ENCODE peak calls at places on chromosomes 2 and 18, in seven cellular contexts. X is cardiac muscle cell, W is neural progenitor cell, F is breast epithelium, D is lung, V is AG04450, L is Panc1. E is an unnamed sample.

GRCh38 chr2:81324046-81324445 is 1019.5 kb upstream of the LRRTM1 start:
- DNase-seq in X (peak), W (peak), F (no peak), D (no peak), V (no peak), L (no peak), E (peak)

GRCh38 chr18:79361766-79362522 is 33.8 kb upstream of the NFATC1 start:
- DNase-seq in X (no peak), W (no peak), F (no peak), D (no peak), V (peak), L (peak), E (no peak)

GRCh38 chr2:44768438-44769236 is 172.9 kb upstream of the SIX3 start:
- DNase-seq in X (no peak), W (peak), F (no peak), D (no peak), V (no peak), L (no peak), E (no peak)

GRCh38 chr2:33123216-33123615 is 176.5 kb downstream of the LTBP1 start:
- DNase-seq in X (no peak), W (no peak), F (no peak), D (no peak), V (no peak), L (no peak), E (no peak)

GRCh38 chr18:2587788-2588187 is 16.4 kb downstream of the NDC80 start:
- DNase-seq in X (no peak), W (no peak), F (no peak), D (no peak), V (no peak), L (no peak), E (no peak)

GRCh38 chr18:55385770-55386169 is 202.2 kb downstream of the TCF4 start:
- DNase-seq in X (no peak), W (no peak), F (no peak), D (no peak), V (no peak), L (no peak), E (peak)

GRCh38 chr2:188725981-188726380 is 248.2 kb upstream of the COL3A1 start:
- DNase-seq in X (peak), W (no peak), F (no peak), D (no peak), V (no peak), L (no peak), E (no peak)

GRCh38 chr2:131064589-131065232 is 28.5 kb downstream of the FAM168B start:
- DNase-seq in X (no peak), W (no peak), F (no peak), D (no peak), V (no peak), L (no peak), E (no peak)

GRCh38 chr2:86825728-86826386 is 35.1 kb upstream of the CD8A start:
- DNase-seq in X (no peak), W (no peak), F (no peak), D (no peak), V (no peak), L (no peak), E (no peak)

GRCh38 chr18:74589021-74589420 is 8.6 kb upstream of the ZNF407 start:
- DNase-seq in X (no peak), W (no peak), F (no peak), D (no peak), V (no peak), L (no peak), E (no peak)

GRCh38 chr18:58586886-58587285 is 42.0 kb downstream of the ALPK2 start:
- DNase-seq in X (no peak), W (no peak), F (no peak), D (no peak), V (no peak), L (no peak), E (no peak)

GRCh38 chr2:128310094-128310716 is 8.5 kb downstream of the HS6ST1 start:
- DNase-seq in X (no peak), W (no peak), F (no peak), D (no peak), V (no peak), L (no peak), E (no peak)

GRCh38 chr2:25590921-25591505 is 82.4 kb downstream of the DTNB start:
- DNase-seq in X (no peak), W (peak), F (no peak), D (no peak), V (no peak), L (no peak), E (no peak)

DNA sequence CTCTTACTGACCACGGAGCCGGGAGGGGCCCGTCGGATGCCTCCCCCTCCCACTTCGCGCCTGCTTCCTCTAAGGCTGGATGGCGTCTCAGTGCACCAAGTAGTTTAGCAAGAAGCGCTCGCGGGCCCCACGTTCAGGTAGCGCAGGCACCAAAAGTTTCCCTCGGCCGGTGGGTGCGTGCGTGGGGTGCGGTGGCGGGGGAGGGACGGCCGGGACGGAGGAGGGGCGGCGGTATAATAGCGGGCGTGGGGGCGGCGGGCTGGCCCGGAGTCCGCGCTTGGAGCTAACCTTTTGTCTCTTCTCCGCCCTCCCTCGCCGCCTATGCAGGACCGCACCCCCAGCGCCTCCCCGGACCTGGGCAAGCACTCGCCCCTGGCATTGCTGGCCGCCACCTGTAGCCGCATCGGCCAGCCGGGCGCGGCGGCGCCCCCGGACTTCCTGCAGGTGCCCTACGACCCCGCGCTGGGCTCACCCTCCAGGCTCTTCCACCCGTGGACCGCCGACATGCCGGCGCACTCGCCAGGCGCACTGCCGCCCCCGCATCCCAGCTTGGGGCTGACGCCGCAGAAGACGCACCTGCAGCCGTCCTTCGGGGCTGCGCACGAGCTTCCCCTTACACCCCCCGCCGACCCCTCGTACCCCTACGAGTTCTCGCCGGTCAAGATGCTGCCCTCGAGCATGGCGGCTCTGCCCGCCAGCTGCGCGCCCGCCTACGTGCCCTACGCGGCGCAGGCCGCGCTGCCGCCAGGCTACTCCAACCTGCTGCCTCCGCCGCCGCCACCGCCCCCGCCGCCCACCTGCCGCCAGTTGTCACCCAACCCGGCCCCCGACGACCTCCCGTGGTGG is 1.0 kb downstream of the SP5 start:
- DNase-seq in X (no peak), W (peak), F (no peak), D (no peak), V (no peak), L (no peak), E (no peak)
- H3K27ac ChIP-seq in X (no peak), W (no peak), F (no peak), D (no peak), V (no peak), L (no peak), E (no peak)

GRCh38 chr2:174490032-174490431 is 3.2 kb upstream of the GPR155 start:
- DNase-seq in X (no peak), W (no peak), F (no peak), D (no peak), V (no peak), L (no peak), E (no peak)
- H3K27ac ChIP-seq in X (no peak), W (no peak), F (no peak), D (no peak), V (no peak), L (no peak), E (no peak)

DNA sequence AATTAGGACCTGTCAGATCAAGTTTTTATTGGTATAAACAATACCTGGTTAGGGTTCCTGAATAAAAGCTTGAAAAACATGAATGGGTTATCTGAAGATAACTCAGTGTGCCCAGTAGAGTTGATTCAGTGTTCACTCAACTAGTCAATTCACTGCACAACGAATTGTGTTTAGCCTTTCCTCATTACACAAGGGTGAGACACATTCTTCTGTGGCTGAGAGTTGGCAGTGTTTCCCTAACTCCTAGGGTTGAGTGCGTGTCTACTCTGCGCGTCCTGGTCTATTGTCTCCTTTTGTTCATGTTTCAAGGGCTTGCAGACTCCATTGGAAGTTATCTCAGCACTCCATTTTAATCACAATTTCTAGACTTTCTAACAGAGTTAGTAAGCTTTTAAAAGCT is 32.8 kb upstream of the TMEM178A start:
- DNase-seq in X (peak), W (peak), F (no peak), D (no peak), V (no peak), L (no peak), E (no peak)
- H3K27ac ChIP-seq in X (no peak), W (no peak), F (no peak), D (no peak), V (no peak), L (no peak), E (no peak)

GRCh38 chr2:46365913-46366674 is 68.9 kb downstream of the EPAS1 start:
- DNase-seq in X (no peak), W (no peak), F (no peak), D (no peak), V (no peak), L (no peak), E (no peak)
- H3K27ac ChIP-seq in X (no peak), W (no peak), F (no peak), D (peak), V (no peak), L (no peak), E (no peak)

GRCh38 chr2:96865654-96866053 is 4.2 kb downstream of the SEMA4C start:
- DNase-seq in X (no peak), W (no peak), F (no peak), D (no peak), V (no peak), L (no peak), E (no peak)
- H3K27ac ChIP-seq in X (no peak), W (no peak), F (no peak), D (peak), V (no peak), L (no peak), E (no peak)

GRCh38 chr2:205405752-205406151 is 276.5 kb upstream of the NRP2 start:
- DNase-seq in X (peak), W (no peak), F (no peak), D (no peak), V (peak), L (no peak), E (no peak)

GRCh38 chr2:205403244-205403845 is 279.0 kb upstream of the NRP2 start:
- DNase-seq in X (peak), W (no peak), F (no peak), D (no peak), V (peak), L (no peak), E (no peak)

GRCh38 chr2:205407984-205408383 is 274.3 kb upstream of the NRP2 start:
- DNase-seq in X (peak), W (no peak), F (no peak), D (no peak), V (peak), L (no peak), E (peak)

GRCh38 chr2:205408690-205409089 is 273.6 kb upstream of the NRP2 start:
- DNase-seq in X (peak), W (no peak), F (no peak), D (no peak), V (no peak), L (no peak), E (no peak)

GRCh38 chr2:205405194-205405593 is 277.1 kb upstream of the NRP2 start:
- DNase-seq in X (peak), W (no peak), F (no peak), D (no peak), V (no peak), L (no peak), E (no peak)
- H3K27ac ChIP-seq in X (no peak), W (no peak), F (no peak), D (no peak), V (peak), L (no peak), E (no peak)

GRCh38 chr2:240588006-240588655 is 1.6 kb downstream of the CAPN10 start:
- DNase-seq in X (no peak), W (no peak), F (no peak), D (no peak), V (no peak), L (no peak), E (no peak)

GRCh38 chr2:240590681-240591111 is 4.2 kb downstream of the CAPN10 start:
- DNase-seq in X (no peak), W (no peak), F (no peak), D (no peak), V (no peak), L (no peak), E (no peak)

GRCh38 chr2:240589850-240590525 is 3.5 kb downstream of the CAPN10 start:
- DNase-seq in X (no peak), W (no peak), F (no peak), D (no peak), V (no peak), L (no peak), E (no peak)

GRCh38 chr2:240588669-240589068 is 2.1 kb downstream of the CAPN10 start:
- DNase-seq in X (no peak), W (no peak), F (no peak), D (no peak), V (no peak), L (no peak), E (no peak)

GRCh38 chr2:240589381-240589780 is 2.8 kb downstream of the CAPN10 start:
- DNase-seq in X (no peak), W (no peak), F (no peak), D (no peak), V (no peak), L (no peak), E (no peak)
- H3K27ac ChIP-seq in X (no peak), W (no peak), F (no peak), D (no peak), V (no peak), L (no peak), E (no peak)

DNA sequence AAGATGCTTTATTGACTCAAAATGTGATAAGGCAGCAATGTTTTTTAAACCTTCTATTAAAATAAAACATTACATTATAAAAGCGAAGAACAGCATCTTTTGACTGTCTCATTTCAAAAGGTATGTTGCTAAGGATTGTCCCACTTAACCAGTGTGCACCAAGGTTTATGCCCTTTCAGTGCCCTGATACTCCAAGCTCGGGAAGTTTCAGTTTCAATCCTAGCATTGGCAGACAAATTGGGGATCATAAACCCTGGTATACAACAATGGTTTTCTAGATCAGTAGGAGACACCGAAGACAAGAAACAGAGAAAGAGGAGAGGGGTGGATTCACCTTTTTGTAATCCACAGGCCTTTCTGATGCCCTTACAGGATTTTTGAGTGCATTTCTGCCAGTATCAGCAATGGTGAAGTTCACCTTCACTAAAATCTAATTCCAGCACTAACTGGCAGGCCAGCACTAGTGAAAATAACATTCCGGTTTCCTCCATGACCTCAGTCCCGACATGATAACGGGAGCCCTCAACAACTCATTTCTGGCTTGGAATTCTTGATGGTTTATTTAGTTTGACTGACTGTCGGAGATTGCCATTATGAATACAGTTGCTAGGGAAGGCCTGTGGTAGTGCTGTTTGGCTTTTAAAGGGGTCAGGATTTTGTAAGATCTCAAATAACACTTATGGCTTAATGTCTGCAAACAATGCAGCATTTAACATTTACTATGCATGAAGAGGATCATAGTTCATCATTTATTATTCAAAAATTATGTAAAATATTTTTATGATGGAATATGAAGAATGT is 33.3 kb upstream of the FIGN start:
- DNase-seq in X (no peak), W (no peak), F (no peak), D (no peak), V (no peak), L (no peak), E (no peak)
- H3K27ac ChIP-seq in X (no peak), W (no peak), F (no peak), D (no peak), V (no peak), L (peak), E (no peak)

DNA sequence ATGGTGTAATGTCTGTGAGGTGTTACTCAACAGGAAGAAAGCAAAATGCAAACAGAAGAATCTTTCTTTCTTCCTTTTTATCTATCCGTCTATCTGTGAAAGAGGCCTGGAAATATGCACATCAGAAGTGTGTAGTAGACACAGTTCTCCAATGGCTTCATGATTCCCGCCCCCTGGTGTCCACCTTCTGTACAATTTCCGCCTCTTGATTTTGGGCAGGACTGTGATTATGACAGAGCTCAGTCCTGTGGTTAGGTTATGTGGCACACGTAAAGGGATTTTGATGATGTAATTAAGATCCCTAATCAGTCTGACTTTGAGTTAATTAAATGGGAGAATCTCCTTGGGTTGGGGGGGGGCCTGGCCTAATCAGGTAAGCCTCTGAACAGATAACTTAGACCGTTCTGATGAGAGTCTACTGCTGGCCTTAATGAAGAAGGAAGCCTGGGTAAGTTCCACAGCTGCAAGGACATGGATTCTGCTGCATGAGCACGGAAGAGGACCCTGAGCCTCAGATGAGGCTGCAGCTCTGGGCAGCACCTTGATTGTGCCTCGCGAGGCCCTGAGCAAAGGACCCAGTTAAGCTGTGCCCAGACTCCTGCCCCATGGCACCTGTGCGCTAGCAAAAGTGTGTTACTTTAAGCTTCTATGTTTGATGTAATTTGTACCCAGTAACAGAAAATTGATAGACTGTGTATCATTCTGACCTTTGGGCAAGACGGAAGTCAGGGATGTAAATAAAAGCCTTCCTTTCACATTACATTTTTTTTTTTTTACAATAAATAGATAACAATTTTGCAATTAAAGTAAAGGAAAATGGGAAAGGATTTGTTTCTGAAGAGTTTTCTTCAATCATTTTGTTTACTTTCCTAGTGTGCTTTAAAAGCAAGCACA is 11.3 kb upstream of the KCNF1 start:
- DNase-seq in X (peak), W (no peak), F (no peak), D (no peak), V (no peak), L (no peak), E (no peak)
- H3K27ac ChIP-seq in X (no peak), W (no peak), F (no peak), D (no peak), V (no peak), L (no peak), E (no peak)

GRCh38 chr18:40470753-40471152 is 1484.3 kb upstream of the PIK3C3 start:
- DNase-seq in X (no peak), W (no peak), F (no peak), D (no peak), V (no peak), L (no peak), E (no peak)

GRCh38 chr18:40469851-40470250 is 1485.2 kb upstream of the PIK3C3 start:
- DNase-seq in X (no peak), W (no peak), F (no peak), D (no peak), V (no peak), L (no peak), E (no peak)

DNA sequence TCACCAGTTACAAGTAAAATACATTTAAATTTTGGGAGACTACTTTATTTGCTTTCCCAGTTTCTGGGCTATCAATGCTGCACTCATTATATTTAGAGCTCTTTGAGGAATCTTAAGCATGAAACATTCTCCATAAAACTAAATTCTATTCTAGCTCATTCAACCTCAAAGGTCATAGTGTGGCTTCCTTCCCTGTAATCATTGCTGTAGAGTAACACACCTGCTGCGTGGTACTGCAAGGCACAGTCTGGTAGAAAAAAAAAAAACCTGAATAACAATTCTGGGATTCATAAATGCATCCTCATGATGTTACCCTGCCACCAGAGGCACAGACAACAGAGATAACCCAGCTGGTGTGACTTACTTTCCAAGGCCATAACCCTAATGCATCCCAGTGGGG is 1481.8 kb upstream of the PIK3C3 start:
- DNase-seq in X (no peak), W (no peak), F (no peak), D (no peak), V (no peak), L (no peak), E (no peak)
- H3K27ac ChIP-seq in X (no peak), W (no peak), F (no peak), D (no peak), V (no peak), L (no peak), E (no peak)